ENCODE peak calls at places on chromosomes 2 and 18, in four cellular contexts. F is K562, J is H1, B is SK-N-SH. T is an unnamed sample.

GRCh38 chr2:26276488-26276887 is 31.7 kb downstream of the HADHB start:
- DNase-seq in F (no peak), J (no peak), B (no peak), T (no peak)

GRCh38 chr2:129757366-129757914 is 222.0 kb upstream of the RAB6C start:
- DNase-seq in F (no peak), J (no peak), B (no peak), T (no peak)

GRCh38 chr2:200356794-200357472 is 50.4 kb downstream of the SPATS2L start:
- DNase-seq in F (no peak), J (no peak), B (no peak), T (no peak)

GRCh38 chr2:241563031-241563507 is 4.5 kb downstream of the BOK start:
- DNase-seq in F (no peak), J (no peak), B (no peak), T (no peak)

GRCh38 chr2:65349863-65350262 is 82.5 kb downstream of the SPRED2 start:
- DNase-seq in F (peak; percentile 69), J (no peak), B (peak; percentile 81), T (no peak)

GRCh38 chr18:3790702-3791101 is 340.7 kb downstream of the TGIF1 start:
- DNase-seq in F (no peak), J (no peak), B (no peak), T (no peak)

GRCh38 chr2:119823734-119824334 is 64.1 kb downstream of the PTPN4 start:
- DNase-seq in F (peak; percentile 42), J (no peak), B (peak; percentile 44), T (peak; percentile 26)

GRCh38 chr18:78975699-78976098 is 3.9 kb upstream of the SALL3 start:
- DNase-seq in F (no peak), J (no peak), B (no peak), T (no peak)

GRCh38 chr2:15730545-15731212 is 139.0 kb downstream of the DDX1 start:
- DNase-seq in F (peak; percentile 76), J (no peak), B (peak; percentile 91), T (no peak)

GRCh38 chr2:26845021-26845420 is 2.9 kb upstream of the DPYSL5 start:
- DNase-seq in F (no peak), J (no peak), B (no peak), T (no peak)

GRCh38 chr2:43387092-43388062 is 161.0 kb upstream of the ZFP36L2 start:
- DNase-seq in F (no peak), J (no peak), B (no peak), T (no peak)

GRCh38 chr2:45867349-45867748 is 215.9 kb downstream of the PRKCE start:
- DNase-seq in F (no peak), J (no peak), B (no peak), T (no peak)

GRCh38 chr2:100060875-100061274 is 81.5 kb downstream of the AFF3 start:
- DNase-seq in F (no peak), J (no peak), B (no peak), T (no peak)

GRCh38 chr2:100679211-100679610 is 116.4 kb downstream of the PDCL3 start:
- DNase-seq in F (no peak), J (no peak), B (no peak), T (no peak)

GRCh38 chr18:11689972-11690570 is 1.0 kb downstream of the GNAL start:
- DNase-seq in F (no peak), J (no peak), B (no peak), T (no peak)

DNA sequence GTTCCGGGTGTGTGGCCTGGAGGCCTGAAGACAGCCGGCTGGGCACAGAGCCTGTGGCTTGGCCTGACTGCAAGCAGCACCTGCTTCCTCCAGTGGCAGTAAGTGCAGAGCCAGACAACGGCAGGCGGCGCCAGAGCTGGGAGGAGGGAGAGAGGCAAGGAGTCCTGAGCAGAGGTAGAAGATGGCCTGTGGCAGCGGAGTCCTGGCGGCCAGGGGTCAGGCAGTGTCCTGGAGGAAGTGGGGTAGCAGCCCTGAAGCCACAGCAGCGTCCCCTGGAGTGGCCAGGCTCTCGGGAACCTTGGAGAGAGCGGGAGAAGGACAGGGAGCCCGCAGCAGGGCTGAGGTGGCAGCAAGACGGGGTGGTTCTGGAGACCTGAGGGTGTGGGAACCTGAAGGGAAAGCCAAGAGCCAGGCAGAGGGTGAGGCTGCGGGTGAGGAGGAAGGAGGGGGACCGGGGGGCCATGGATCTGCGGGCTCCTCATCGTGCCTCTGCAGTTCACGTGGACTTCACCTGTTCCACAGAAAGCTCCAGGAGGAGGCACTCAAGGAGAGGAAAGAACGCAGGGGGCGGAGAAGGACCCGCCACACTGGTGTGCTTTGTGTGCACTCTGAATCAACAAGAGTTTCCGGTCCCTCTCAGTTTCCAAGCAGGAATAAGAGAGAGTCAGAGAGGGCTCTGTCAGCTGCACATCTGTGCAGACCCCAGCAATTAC is 85.9 kb downstream of the USP40 start:
- DNase-seq in F (no peak), J (no peak), B (no peak), T (no peak)
- TF ChIP-seq TEAD4 in F (no peak), J (no peak), B (no peak), T (no peak)

GRCh38 chr2:237649541-237650454 is 22.4 kb downstream of the LRRFIP1 start:
- DNase-seq in F (no peak), J (no peak), B (no peak), T (no peak)

GRCh38 chr2:237652854-237653253 is 25.5 kb downstream of the LRRFIP1 start:
- DNase-seq in F (no peak), J (no peak), B (no peak), T (no peak)

GRCh38 chr2:237652181-237652580 is 24.8 kb downstream of the LRRFIP1 start:
- DNase-seq in F (no peak), J (no peak), B (no peak), T (no peak)

GRCh38 chr2:237650455-237650850 is 23.1 kb downstream of the LRRFIP1 start:
- DNase-seq in F (no peak), J (peak; percentile 38), B (no peak), T (no peak)

GRCh38 chr2:237651761-237652160 is 24.4 kb downstream of the LRRFIP1 start:
- DNase-seq in F (no peak), J (peak; percentile 35), B (no peak), T (no peak)
- TF ChIP-seq TEAD4 in F (no peak), J (no peak), B (no peak), T (no peak)

GRCh38 chr2:160736629-160737028 is 243.0 kb upstream of the RBMS1 start:
- DNase-seq in F (no peak), J (no peak), B (no peak), T (no peak)

GRCh38 chr2:160742679-160743078 is 249.1 kb upstream of the RBMS1 start:
- DNase-seq in F (no peak), J (no peak), B (no peak), T (no peak)

GRCh38 chr2:160741271-160741670 is 247.7 kb upstream of the RBMS1 start:
- DNase-seq in F (no peak), J (no peak), B (no peak), T (no peak)

GRCh38 chr2:160737247-160737646 is 243.6 kb upstream of the RBMS1 start:
- DNase-seq in F (no peak), J (no peak), B (no peak), T (no peak)

GRCh38 chr2:160741815-160742214 is 248.2 kb upstream of the RBMS1 start:
- DNase-seq in F (no peak), J (no peak), B (no peak), T (no peak)
- TF ChIP-seq TEAD4 in F (no peak), J (no peak), B (no peak), T (no peak)

GRCh38 chr2:213064099-213064498 is 87.3 kb downstream of the IKZF2 start:
- DNase-seq in F (no peak), J (no peak), B (no peak), T (no peak)

GRCh38 chr2:213068681-213069359 is 82.6 kb downstream of the IKZF2 start:
- DNase-seq in F (no peak), J (no peak), B (no peak), T (no peak)

GRCh38 chr2:213067888-213068287 is 83.5 kb downstream of the IKZF2 start:
- DNase-seq in F (no peak), J (no peak), B (no peak), T (no peak)

GRCh38 chr2:213066445-213066746 is 85.0 kb downstream of the IKZF2 start:
- DNase-seq in F (no peak), J (no peak), B (no peak), T (no peak)

DNA sequence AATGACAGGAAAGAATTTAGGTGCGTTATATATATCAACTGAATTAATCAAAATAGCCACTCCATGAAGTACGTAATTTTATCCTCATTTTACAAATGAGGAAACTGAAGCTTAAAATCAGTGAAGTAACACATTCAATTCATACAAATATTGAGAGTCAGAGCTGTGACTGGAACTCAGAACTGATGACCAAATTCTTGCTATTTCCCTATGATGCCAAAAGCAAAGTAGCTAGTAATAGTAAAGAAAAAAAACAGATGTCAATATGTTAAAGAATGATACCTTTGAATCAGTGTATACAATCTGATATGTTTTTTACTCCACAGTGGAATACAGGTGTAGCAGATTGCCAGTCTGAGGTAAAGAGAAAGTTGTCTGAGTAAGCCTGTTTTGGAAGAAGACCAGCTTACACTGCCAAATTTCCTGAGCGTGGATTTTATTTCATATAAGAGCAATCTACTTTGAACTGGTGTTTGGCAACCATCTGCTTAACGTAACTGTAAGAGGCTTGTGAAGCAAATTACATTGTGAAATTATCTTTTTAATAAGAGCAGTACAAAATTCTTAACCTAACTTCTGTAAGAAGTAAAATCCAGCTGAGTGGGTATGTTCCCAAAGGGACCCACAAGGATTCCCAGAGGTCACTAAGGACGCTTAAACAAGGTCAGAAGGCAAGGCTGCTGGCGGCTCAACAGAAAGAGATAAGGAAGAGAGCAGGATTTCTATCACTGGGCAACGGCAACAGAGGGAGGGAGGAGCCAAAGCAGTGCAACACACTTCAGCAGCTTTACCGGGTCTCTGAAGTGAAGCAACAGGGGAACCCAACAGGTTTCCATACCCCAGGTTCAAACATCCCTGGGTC is 85.6 kb downstream of the IKZF2 start:
- DNase-seq in F (no peak), J (no peak), B (peak; percentile 38), T (peak; percentile 31)
- TF ChIP-seq TEAD4 in F (no peak), J (no peak), B (no peak), T (no peak)

GRCh38 chr18:71212222-71212621 is 923.4 kb downstream of the SOCS6 start:
- DNase-seq in F (no peak), J (no peak), B (no peak), T (no peak)
- TF ChIP-seq TEAD4 in F (no peak), J (no peak), B (no peak), T (no peak)

DNA sequence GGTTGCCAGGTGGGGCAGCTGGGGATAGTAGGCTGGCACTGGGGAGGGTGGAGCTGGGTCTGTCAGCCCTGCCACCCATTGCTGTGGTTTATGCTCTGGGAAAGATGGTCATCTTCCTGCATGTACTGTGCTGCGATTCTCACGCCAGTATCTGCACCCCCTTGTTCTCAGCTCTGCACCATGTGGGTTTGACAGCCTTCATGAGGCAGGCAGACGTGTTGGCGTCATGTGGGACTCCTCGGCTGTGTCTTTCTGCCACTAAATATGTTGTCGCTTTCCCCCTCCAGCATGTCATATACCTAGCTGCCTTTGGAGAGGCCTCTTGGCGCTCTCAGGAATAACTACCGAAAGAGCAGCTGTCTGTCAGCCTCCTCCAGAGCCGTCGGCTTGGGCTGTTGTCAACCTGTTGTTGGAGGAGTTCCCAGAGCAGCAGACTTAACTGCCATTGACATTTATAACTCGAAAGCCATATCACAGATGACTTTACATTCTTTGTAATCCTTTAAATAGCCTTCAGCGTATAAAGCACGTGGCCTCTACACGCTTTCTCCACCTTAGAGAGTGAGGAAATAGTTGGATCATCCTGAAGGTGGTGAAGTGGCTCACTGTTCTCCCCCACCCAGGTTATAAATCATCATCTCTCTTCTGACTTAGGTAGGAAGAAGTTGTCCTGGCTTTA is 80.4 kb upstream of the MGAT5 start:
- DNase-seq in F (no peak), J (no peak), B (no peak), T (no peak)
- TF ChIP-seq TEAD4 in F (no peak), J (no peak), B (no peak), T (no peak)